ENCODE peak calls at places on chromosomes 4 and X, in eight cellular contexts. Q is HS-5; I is NCI-H1436; U is activated CD4-positive, alpha-beta T cell treated with anti-CD3 and anti-CD28 coated beads, Interleukin-2, amount 10 ng/mL, durations not matched to agents 7 days and 5 days; X is stomach; Z is left colon; D is T-cell; B is RCC 7860. N is an unnamed sample.

GRCh38 chr4:123520376-123520775 is 123.8 kb downstream of the SPRY1 start:
- DNase-seq in B (no peak), Z (no peak), U (no peak), X (no peak), D (no peak), I (no peak), Q (no peak), N (no peak)

GRCh38 chr4:54218736-54219135 is 10.4 kb upstream of the PDGFRA start:
- DNase-seq in D (no peak), X (no peak), U (no peak), Q (no peak), Z (no peak), B (no peak), I (no peak), N (no peak)

GRCh38 chr4:78756721-78757120 is 19.4 kb upstream of the BMP2K start:
- DNase-seq in X (no peak), D (no peak), Q (no peak), Z (no peak), B (no peak), U (no peak), I (no peak), N (no peak)

GRCh38 chr4:56698329-56698728 is 17.2 kb upstream of the HOPX start:
- DNase-seq in B (peak; percentile 23), Z (no peak), U (no peak), I (no peak), Q (no peak), X (no peak), D (no peak), N (no peak)

GRCh38 chr4:151524610-151525009 is 115.6 kb downstream of the FHIP1A start:
- DNase-seq in I (no peak), D (no peak), B (no peak), X (no peak), U (no peak), Z (no peak), Q (no peak), N (no peak)

GRCh38 chrX:46819136-46819535 is 17.7 kb upstream of the RP2 start:
- DNase-seq in X (no peak), Z (no peak), D (no peak), I (no peak), B (no peak), U (no peak), Q (no peak), N (no peak)

GRCh38 chrX:122866527-122866926 is 317.6 kb upstream of the GRIA3 start:
- DNase-seq in I (no peak), U (no peak), Q (peak; percentile 71), B (peak; percentile 55), Z (no peak), D (no peak), X (no peak), N (no peak)

GRCh38 chr4:185265942-185266341 is 56.5 kb downstream of the SNX25 start:
- DNase-seq in Z (no peak), U (no peak), Q (peak; percentile 42), B (no peak), I (no peak), X (no peak), D (no peak), N (no peak)

GRCh38 chr4:42641696-42642095 is 15.2 kb downstream of the ATP8A1 start:
- DNase-seq in U (no peak), I (no peak), X (no peak), Z (no peak), B (no peak), Q (no peak), D (no peak), N (no peak)

GRCh38 chr4:122966201-122966600 is 43.8 kb upstream of the NUDT6 start:
- DNase-seq in I (no peak), Z (no peak), Q (no peak), D (no peak), U (no peak), X (no peak), B (no peak), N (no peak)

GRCh38 chrX:46571423-46572294 is 1.9 kb upstream of the CHST7 start:
- DNase-seq in U (no peak), I (no peak), D (no peak), B (no peak), X (no peak), Z (no peak), Q (no peak), N (no peak)

GRCh38 chr4:5678977-5679376 is 29.4 kb downstream of the EVC2 start:
- DNase-seq in Q (no peak), B (no peak), U (no peak), X (no peak), D (no peak), I (no peak), Z (no peak), N (no peak)

GRCh38 chrX:67543818-67544217 is at the start of gene AR:
- DNase-seq in I (no peak), U (no peak), X (peak; percentile 58), D (no peak), Q (no peak), B (no peak), Z (peak; percentile 25), N (peak; percentile 72)

GRCh38 chr4:52273885-52274284 is 222.8 kb downstream of the SPATA18 start:
- DNase-seq in I (no peak), Z (no peak), B (no peak), Q (no peak), U (no peak), X (no peak), D (no peak), N (no peak)

GRCh38 chrX:135973025-135973547 is 702 bp downstream of the MMGT1 start:
- DNase-seq in U (peak; percentile 7), D (no peak), B (peak; percentile 10), X (no peak), Q (no peak), Z (peak; percentile 10), I (no peak), N (no peak)

GRCh38 chr4:147351083-147351787 is 129.7 kb upstream of the EDNRA start:
- DNase-seq in D (no peak), Z (no peak), U (no peak), B (no peak), X (no peak), I (no peak), Q (no peak), N (no peak)

GRCh38 chr4:100302061-100303026 is 112.1 kb upstream of the DDIT4L start:
- DNase-seq in X (no peak), U (no peak), I (no peak), D (no peak), Z (no peak), Q (no peak), B (no peak), N (no peak)

GRCh38 chr4:1243451-1244080 is 5.4 kb downstream of the CTBP1 start:
- DNase-seq in I (no peak), D (no peak), Q (no peak), U (no peak), X (no peak), Z (no peak), B (no peak), N (no peak)

GRCh38 chr4:92501456-92501855 is 197.7 kb downstream of the GRID2 start:
- DNase-seq in X (no peak), Z (no peak), I (no peak), U (no peak), B (no peak), D (no peak), Q (no peak), N (peak; percentile 44)

GRCh38 chr4:65623509-65623908 is 46.8 kb downstream of the EPHA5 start:
- DNase-seq in I (no peak), B (peak; percentile 80), X (no peak), U (no peak), D (no peak), Q (peak; percentile 71), Z (no peak), N (no peak)

GRCh38 chr4:158496030-158496741 is 25.5 kb upstream of the RXFP1 start:
- DNase-seq in I (no peak), Z (peak; percentile 68), Q (no peak), U (peak; percentile 33), D (no peak), X (peak; percentile 44), B (no peak), N (no peak)

GRCh38 chr4:173436866-173437265 is 38.0 kb upstream of the SCRG1 start:
- DNase-seq in X (no peak), U (no peak), I (no peak), D (no peak), B (no peak), Q (no peak), Z (no peak), N (no peak)